ENCODE peak calls at places on chromosomes 3 and 15, in nine cellular contexts. O is HepG2, V is OCI-LY7, W is PC-9, R is HCT116, A is mesendoderm, K is trophoblast cell, U is hepatocyte, G is fibroblast of lung. E is an unnamed sample.

GRCh38 chr3:188067932-188068331 is 86.0 kb upstream of the LPP start:
- DNase-seq in A (no peak), U (peak), K (no peak), R (no peak), W (peak), V (no peak), G (peak), O (no peak), E (no peak)

GRCh38 chr15:74826911-74827310 is 484 bp downstream of the CPLX3 start:
- DNase-seq in U (no peak), W (no peak), V (no peak), G (no peak), O (no peak), K (no peak), R (no peak), A (no peak), E (no peak)

GRCh38 chr3:102195198-102195948 is 239.4 kb upstream of the ZPLD1 start:
- DNase-seq in R (no peak), A (no peak), U (no peak), K (peak), O (no peak), V (no peak), G (peak), W (peak), E (no peak)

GRCh38 chr3:42804831-42805821 is 836 bp upstream of the HIGD1A start:
- DNase-seq in R (no peak), V (no peak), O (peak), A (peak), W (no peak), K (peak), G (peak), U (peak), E (no peak)

GRCh38 chr3:21446027-21446426 is 305.0 kb downstream of the ZNF385D start:
- DNase-seq in U (no peak), R (no peak), G (no peak), V (no peak), W (no peak), O (no peak), A (peak), K (no peak), E (no peak)

GRCh38 chr3:155805204-155805801 is 775 bp downstream of the C3orf33 start:
- DNase-seq in W (no peak), U (no peak), O (peak), K (peak), G (no peak), V (no peak), R (peak), A (peak), E (no peak)

GRCh38 chr15:33737687-33738606 is 230.3 kb upstream of the CHRM5 start:
- DNase-seq in V (peak), W (no peak), R (peak), K (peak), G (peak), U (peak), O (peak), A (peak), E (peak)

GRCh38 chr15:90001062-90001682 is at the start of gene ZNF710:
- DNase-seq in W (no peak), A (peak), U (peak), K (peak), O (no peak), G (peak), V (peak), R (no peak), E (peak)

GRCh38 chr3:166488977-166489672 is 651.9 kb upstream of the BCHE start:
- DNase-seq in A (no peak), G (no peak), W (no peak), O (no peak), V (no peak), R (no peak), K (no peak), U (no peak), E (no peak)

GRCh38 chr3:20669675-20670074 is 483.7 kb upstream of the SGO1 start:
- DNase-seq in A (no peak), U (no peak), R (no peak), V (no peak), W (no peak), O (no peak), G (no peak), K (no peak), E (no peak)

GRCh38 chr3:59245879-59246501 is 196.2 kb upstream of the CFAP20DC start:
- DNase-seq in K (peak), R (no peak), U (peak), W (no peak), A (peak), G (peak), V (no peak), O (no peak), E (no peak)

GRCh38 chr3:197545111-197545510 is 10.7 kb downstream of the BDH1 start:
- DNase-seq in U (no peak), V (no peak), R (no peak), K (no peak), A (no peak), W (no peak), G (no peak), O (no peak), E (no peak)

GRCh38 chr3:179660872-179661271 is 8.0 kb downstream of the USP13 start:
- DNase-seq in O (no peak), U (no peak), A (no peak), G (no peak), V (no peak), W (no peak), R (no peak), K (peak), E (no peak)

GRCh38 chr15:52786436-52787122 is 3.6 kb downstream of the ONECUT1 start:
- DNase-seq in G (no peak), R (no peak), O (peak), A (peak), W (no peak), K (no peak), V (no peak), U (no peak), E (no peak)
- H3K4me3 ChIP-seq in G (no peak), R (no peak), O (peak), A (no peak), W (no peak), K (no peak), V (no peak), U (no peak), E (no peak)

GRCh38 chr15:68518785-68519430 is 59.9 kb upstream of the CORO2B start:
- DNase-seq in O (no peak), U (no peak), V (no peak), R (no peak), K (no peak), G (no peak), A (no peak), W (no peak), E (no peak)

GRCh38 chr15:68518046-68518445 is 60.7 kb upstream of the CORO2B start:
- DNase-seq in A (peak), O (no peak), V (no peak), G (peak), R (no peak), U (no peak), W (no peak), K (no peak), E (no peak)

GRCh38 chr15:68515371-68516095 is 63.3 kb upstream of the CORO2B start:
- DNase-seq in G (no peak), R (no peak), V (no peak), A (no peak), W (no peak), O (no peak), U (no peak), K (no peak), E (no peak)

GRCh38 chr15:68512578-68512977 is 66.2 kb upstream of the CORO2B start:
- DNase-seq in G (no peak), W (no peak), R (no peak), A (no peak), V (no peak), K (no peak), U (no peak), O (no peak), E (no peak)

DNA sequence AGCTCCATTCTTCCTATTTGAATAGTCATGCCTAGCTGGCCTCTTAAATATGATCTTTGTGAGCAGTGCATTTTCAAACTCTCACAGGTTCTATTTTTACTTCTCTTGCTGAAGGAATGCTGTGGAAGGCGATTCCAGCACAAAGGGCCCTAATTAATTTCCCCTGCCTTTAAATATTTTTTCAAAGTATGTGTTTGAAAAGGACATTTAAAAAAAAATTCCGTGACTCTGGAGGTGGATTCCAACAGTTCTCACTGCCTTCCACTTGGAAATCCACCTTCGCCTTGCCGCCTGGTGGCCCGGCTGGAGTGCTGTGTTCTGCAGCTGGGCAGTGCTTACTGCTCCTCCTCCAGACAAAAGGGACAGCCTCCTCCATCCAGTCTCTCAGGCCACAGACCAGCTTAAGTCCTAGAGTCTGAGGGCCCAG is 61.5 kb upstream of the CORO2B start:
- DNase-seq in O (no peak), W (no peak), V (no peak), K (no peak), G (peak), A (peak), U (no peak), R (no peak), E (no peak)
- H3K4me2 ChIP-seq in O (no peak), W (no peak), V (no peak), K (no peak), G (no peak), A (no peak), U (no peak), R (no peak), E (no peak)

DNA sequence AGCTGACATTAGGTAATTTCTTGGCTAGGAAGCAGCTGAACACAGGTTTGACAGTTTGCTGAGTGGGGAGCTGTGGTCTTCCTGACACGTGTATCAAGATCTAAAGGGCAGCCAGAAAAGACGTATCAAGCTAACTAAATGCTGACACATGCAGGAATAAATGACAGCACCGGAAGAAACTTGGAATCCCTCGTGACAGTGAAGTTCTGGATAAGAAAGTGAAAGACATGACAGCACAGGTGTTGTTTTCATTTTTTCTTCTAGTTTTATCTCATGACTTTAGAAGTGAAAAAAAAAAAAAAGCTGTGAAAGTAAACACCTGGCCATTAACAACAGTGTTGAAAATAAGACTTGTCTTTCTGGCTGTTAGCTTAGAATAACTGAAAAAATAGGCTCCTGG is 48.7 kb downstream of the FGF7 start:
- DNase-seq in A (no peak), O (no peak), G (no peak), K (no peak), U (no peak), R (no peak), V (no peak), W (no peak), E (no peak)
- H3K4me3 ChIP-seq in A (no peak), O (no peak), G (no peak), K (no peak), U (no peak), R (no peak), V (no peak), W (no peak), E (no peak)

GRCh38 chr3:66014641-66015040 is 24.1 kb downstream of the MAGI1 start:
- DNase-seq in K (no peak), U (no peak), G (no peak), R (no peak), W (no peak), A (no peak), O (no peak), V (no peak), E (no peak)

GRCh38 chr3:66012711-66013110 is 26.0 kb downstream of the MAGI1 start:
- DNase-seq in V (no peak), G (no peak), K (no peak), O (no peak), U (no peak), W (no peak), R (no peak), A (no peak), E (no peak)

GRCh38 chr3:66011098-66011655 is 27.5 kb downstream of the MAGI1 start:
- DNase-seq in R (no peak), U (no peak), K (peak), G (no peak), O (peak), W (no peak), V (no peak), A (peak), E (no peak)

GRCh38 chr3:66014056-66014455 is 24.7 kb downstream of the MAGI1 start:
- DNase-seq in W (no peak), A (no peak), G (no peak), K (no peak), V (no peak), O (no peak), R (no peak), U (no peak), E (no peak)

GRCh38 chr3:66010348-66011097 is 28.2 kb downstream of the MAGI1 start:
- DNase-seq in A (no peak), V (no peak), U (no peak), O (peak), K (peak), W (peak), G (no peak), R (peak), E (no peak)
- H3K4me2 ChIP-seq in A (no peak), V (no peak), U (peak), O (peak), K (no peak), W (peak), G (no peak), R (peak), E (no peak)

GRCh38 chr3:183265157-183265642 is 12.1 kb downstream of the B3GNT5 start:
- DNase-seq in W (no peak), G (peak), A (peak), O (no peak), R (no peak), U (no peak), K (no peak), V (no peak), E (no peak)
- H3K4me3 ChIP-seq in W (no peak), G (no peak), A (no peak), O (no peak), R (no peak), U (no peak), K (no peak), V (no peak), E (no peak)

E was measured in DND-41.